ENCODE peak calls at places on chromosomes 12 and 14, in seven cellular contexts. One of them, this sample, is unnamed.

GRCh38 chr12:27802511-27802910 is 22.5 kb upstream of the MANSC4 start:
- DNase-seq in activated naive CD4-positive, alpha-beta T cell treated with Interleukin-2 at 50 U/mL for 16 hours: no peak
- DNase-seq in progenitor cell of endocrine pancreas: no peak
- DNase-seq in Peyer's patch: no peak
- DNase-seq in fibroblast of lung: no peak
- DNase-seq in nephron progenitor cell: no peak
- DNase-seq in naive thymus-derived CD8-positive, alpha-beta T cell: no peak
- DNase-seq in this sample: no peak

GRCh38 chr12:49261726-49262125 is 3.2 kb upstream of the TUBA1C start:
- DNase-seq in fibroblast of lung: peak
- DNase-seq in naive thymus-derived CD8-positive, alpha-beta T cell: no peak
- DNase-seq in nephron progenitor cell: no peak
- DNase-seq in Peyer's patch: no peak
- DNase-seq in activated naive CD4-positive, alpha-beta T cell treated with Interleukin-2 at 50 U/mL for 16 hours: no peak
- DNase-seq in progenitor cell of endocrine pancreas: no peak
- DNase-seq in this sample: no peak

GRCh38 chr12:109762673-109763191 is 49.1 kb downstream of the FAM222A start:
- DNase-seq in nephron progenitor cell: peak
- DNase-seq in fibroblast of lung: no peak
- DNase-seq in activated naive CD4-positive, alpha-beta T cell treated with Interleukin-2 at 50 U/mL for 16 hours: no peak
- DNase-seq in progenitor cell of endocrine pancreas: peak
- DNase-seq in naive thymus-derived CD8-positive, alpha-beta T cell: no peak
- DNase-seq in Peyer's patch: no peak
- DNase-seq in this sample: no peak

GRCh38 chr14:29648045-29648444 is 279.6 kb downstream of the PRKD1 start:
- DNase-seq in naive thymus-derived CD8-positive, alpha-beta T cell: no peak
- DNase-seq in fibroblast of lung: peak
- DNase-seq in nephron progenitor cell: no peak
- DNase-seq in progenitor cell of endocrine pancreas: no peak
- DNase-seq in Peyer's patch: no peak
- DNase-seq in activated naive CD4-positive, alpha-beta T cell treated with Interleukin-2 at 50 U/mL for 16 hours: no peak
- DNase-seq in this sample: no peak

GRCh38 chr14:78950654-78951053 is 780.5 kb downstream of the NRXN3 start:
- DNase-seq in Peyer's patch: peak
- DNase-seq in nephron progenitor cell: no peak
- DNase-seq in progenitor cell of endocrine pancreas: no peak
- DNase-seq in activated naive CD4-positive, alpha-beta T cell treated with Interleukin-2 at 50 U/mL for 16 hours: no peak
- DNase-seq in naive thymus-derived CD8-positive, alpha-beta T cell: no peak
- DNase-seq in fibroblast of lung: peak
- DNase-seq in this sample: peak

GRCh38 chr12:401235-402126 is at the start of gene CCDC77:
- DNase-seq in progenitor cell of endocrine pancreas: peak
- DNase-seq in Peyer's patch: peak
- DNase-seq in fibroblast of lung: peak
- DNase-seq in activated naive CD4-positive, alpha-beta T cell treated with Interleukin-2 at 50 U/mL for 16 hours: peak
- DNase-seq in nephron progenitor cell: peak
- DNase-seq in naive thymus-derived CD8-positive, alpha-beta T cell: peak
- DNase-seq in this sample: peak

GRCh38 chr14:55077691-55078151 is 26.3 kb downstream of the MAPK1IP1L start:
- DNase-seq in nephron progenitor cell: no peak
- DNase-seq in activated naive CD4-positive, alpha-beta T cell treated with Interleukin-2 at 50 U/mL for 16 hours: no peak
- DNase-seq in naive thymus-derived CD8-positive, alpha-beta T cell: no peak
- DNase-seq in Peyer's patch: peak
- DNase-seq in fibroblast of lung: peak
- DNase-seq in progenitor cell of endocrine pancreas: peak
- DNase-seq in this sample: no peak

GRCh38 chr12:1878214-1878613 is 40.2 kb downstream of the CACNA2D4 start:
- DNase-seq in naive thymus-derived CD8-positive, alpha-beta T cell: no peak
- DNase-seq in progenitor cell of endocrine pancreas: no peak
- DNase-seq in Peyer's patch: no peak
- DNase-seq in fibroblast of lung: no peak
- DNase-seq in activated naive CD4-positive, alpha-beta T cell treated with Interleukin-2 at 50 U/mL for 16 hours: no peak
- DNase-seq in nephron progenitor cell: no peak
- DNase-seq in this sample: no peak

GRCh38 chr14:52025952-52026510 is 36.7 kb downstream of the RTRAF start:
- DNase-seq in activated naive CD4-positive, alpha-beta T cell treated with Interleukin-2 at 50 U/mL for 16 hours: no peak
- DNase-seq in naive thymus-derived CD8-positive, alpha-beta T cell: no peak
- DNase-seq in Peyer's patch: no peak
- DNase-seq in nephron progenitor cell: no peak
- DNase-seq in fibroblast of lung: peak
- DNase-seq in progenitor cell of endocrine pancreas: no peak
- DNase-seq in this sample: no peak

GRCh38 chr12:65830305-65830704 is 6.0 kb downstream of the HMGA2 start:
- DNase-seq in naive thymus-derived CD8-positive, alpha-beta T cell: no peak
- DNase-seq in activated naive CD4-positive, alpha-beta T cell treated with Interleukin-2 at 50 U/mL for 16 hours: no peak
- DNase-seq in Peyer's patch: no peak
- DNase-seq in nephron progenitor cell: no peak
- DNase-seq in fibroblast of lung: peak
- DNase-seq in progenitor cell of endocrine pancreas: no peak
- DNase-seq in this sample: no peak